ENCODE peak calls at places on chromosomes 7 and 10, in five cellular contexts. G is adrenal gland, R is uterus, Y is tibial artery, X is PC-9. E is an unnamed sample. For H3K4me1, the result is how much of the 10 kb centered on the place peaks cover.

GRCh38 chr10:103451091-103451801 is 924 bp downstream of the CALHM2 start:
- DNase-seq in R (peak), G (peak), Y (peak), X (peak), E (peak)

GRCh38 chr10:29438271-29438670 is 149.4 kb downstream of the LYZL1 start:
- DNase-seq in R (no peak), G (no peak), X (no peak), Y (no peak), E (no peak)

GRCh38 chr10:116254422-116255152 is 18.4 kb downstream of the GFRA1 start:
- DNase-seq in Y (no peak), X (no peak), G (no peak), R (no peak), E (no peak)

GRCh38 chr10:96306516-96306915 is 2.3 kb downstream of the DNTT start:
- DNase-seq in X (no peak), R (no peak), G (peak), Y (peak), E (peak)

GRCh38 chr7:130882396-130882795 is 148.4 kb upstream of the KLF14 start:
- DNase-seq in Y (no peak), G (no peak), R (no peak), X (no peak), E (no peak)

GRCh38 chr7:47504546-47505316 is 77.2 kb downstream of the TNS3 start:
- DNase-seq in G (no peak), X (no peak), Y (no peak), R (no peak), E (no peak)

GRCh38 chr10:14579405-14579804 is 195.3 kb downstream of the FAM107B start:
- DNase-seq in R (no peak), X (peak), Y (no peak), G (no peak), E (no peak)

GRCh38 chr10:28434063-28434462 is 98.9 kb upstream of the WAC start:
- DNase-seq in G (no peak), Y (no peak), R (no peak), X (no peak), E (no peak)

GRCh38 chr10:58952162-58952561 is 224.3 kb upstream of the PHYHIPL start:
- DNase-seq in G (no peak), Y (no peak), X (no peak), R (peak), E (no peak)

GRCh38 chr10:128625926-128626325 is 499.7 kb upstream of the MKI67 start:
- DNase-seq in X (no peak), G (no peak), R (no peak), Y (no peak), E (no peak)

GRCh38 chr7:28755255-28755654 is 202.9 kb downstream of the TRIL start:
- DNase-seq in X (no peak), G (no peak), Y (peak), R (no peak), E (no peak)

GRCh38 chr7:139471740-139472353 is 11.6 kb downstream of the KLRG2 start:
- DNase-seq in R (no peak), Y (no peak), X (peak), G (no peak), E (no peak)

GRCh38 chr10:63208981-63209380 is 75.9 kb downstream of the NRBF2 start:
- DNase-seq in X (no peak), G (no peak), R (no peak), Y (no peak), E (no peak)

GRCh38 chr7:49228447-49228846 is 304.1 kb downstream of the CDC14C start:
- DNase-seq in X (no peak), Y (no peak), G (no peak), R (no peak), E (no peak)

GRCh38 chr7:102089175-102090098 is 197.2 kb upstream of the SH2B2 start:
- DNase-seq in G (peak), Y (no peak), R (no peak), X (no peak), E (no peak)

GRCh38 chr7:130838738-130839137 is 104.7 kb upstream of the KLF14 start:
- DNase-seq in R (no peak), Y (no peak), X (peak), G (no peak), E (no peak)

GRCh38 chr10:132229834-132230556 is 43.2 kb downstream of the DPYSL4 start:
- DNase-seq in Y (no peak), X (no peak), R (peak), G (peak), E (peak)

GRCh38 chr7:140390466-140391190 is 7.7 kb downstream of the SLC37A3 start:
- DNase-seq in Y (no peak), R (no peak), G (no peak), X (no peak), E (no peak)

GRCh38 chr7:6248581-6248980 is 23.8 kb downstream of the CYTH3 start:
- DNase-seq in X (no peak), G (peak), R (no peak), Y (no peak), E (no peak)

GRCh38 chr7:159030490-159031134 is 114.1 kb downstream of the VIPR2 start:
- DNase-seq in X (no peak), G (peak), R (peak), Y (peak), E (peak)

GRCh38 chr10:46019541-46020343 is 10.7 kb downstream of the NCOA4 start:
- DNase-seq in X (no peak), Y (peak), R (no peak), G (peak), E (peak)

GRCh38 chr7:110065112-110065511 is 1025.8 kb upstream of the LRRN3 start:
- DNase-seq in R (no peak), X (no peak), Y (no peak), G (no peak), E (no peak)

GRCh38 chr7:130990178-130990832 is 256.3 kb upstream of the KLF14 start:
- DNase-seq in X (no peak), G (no peak), R (no peak), Y (no peak), E (peak)

GRCh38 chr7:149295481-149295850 is 33.5 kb downstream of the ZNF783 start:
- DNase-seq in Y (no peak), X (no peak), G (no peak), R (no peak), E (no peak)

GRCh38 chr10:80413152-80413996 is 5.0 kb downstream of the PRXL2A start:
- DNase-seq in X (no peak), Y (no peak), G (peak), R (no peak), E (peak)

GRCh38 chr10:127155221-127155620 is 41.2 kb downstream of the INSYN2A start:
- DNase-seq in X (no peak), G (no peak), R (no peak), Y (peak), E (no peak)

GRCh38 chr7:22488643-22489462 is 11.1 kb downstream of the STEAP1B start:
- DNase-seq in Y (peak), G (peak), R (peak), X (peak), E (no peak)

GRCh38 chr10:17022898-17023297 is 106.7 kb downstream of the CUBN start:
- DNase-seq in R (no peak), G (no peak), X (no peak), Y (no peak), E (no peak)

GRCh38 chr10:103666109-103666508 is 172.6 kb downstream of the NEURL1 start:
- DNase-seq in X (no peak), G (peak), Y (no peak), R (no peak), E (no peak)

GRCh38 chr10:104435822-104436221 is 82.2 kb downstream of the CFAP58 start:
- DNase-seq in R (no peak), G (no peak), Y (no peak), X (no peak), E (no peak)

GRCh38 chr7:24653316-24654085 is 80.2 kb downstream of the PALS2 start:
- DNase-seq in Y (no peak), G (no peak), X (no peak), R (no peak), E (no peak)

GRCh38 chr10:110226926-110227641 is 19.7 kb downstream of the MXI1 start:
- DNase-seq in X (no peak), G (peak), R (peak), Y (peak), E (peak)

GRCh38 chr10:87734987-87735827 is 75.5 kb downstream of the PAPSS2 start:
- DNase-seq in R (peak), G (no peak), Y (no peak), X (no peak), E (no peak)
- H3K4me3 ChIP-seq in R (no peak), G (no peak), Y (no peak), X (no peak), E (no peak)

DNA sequence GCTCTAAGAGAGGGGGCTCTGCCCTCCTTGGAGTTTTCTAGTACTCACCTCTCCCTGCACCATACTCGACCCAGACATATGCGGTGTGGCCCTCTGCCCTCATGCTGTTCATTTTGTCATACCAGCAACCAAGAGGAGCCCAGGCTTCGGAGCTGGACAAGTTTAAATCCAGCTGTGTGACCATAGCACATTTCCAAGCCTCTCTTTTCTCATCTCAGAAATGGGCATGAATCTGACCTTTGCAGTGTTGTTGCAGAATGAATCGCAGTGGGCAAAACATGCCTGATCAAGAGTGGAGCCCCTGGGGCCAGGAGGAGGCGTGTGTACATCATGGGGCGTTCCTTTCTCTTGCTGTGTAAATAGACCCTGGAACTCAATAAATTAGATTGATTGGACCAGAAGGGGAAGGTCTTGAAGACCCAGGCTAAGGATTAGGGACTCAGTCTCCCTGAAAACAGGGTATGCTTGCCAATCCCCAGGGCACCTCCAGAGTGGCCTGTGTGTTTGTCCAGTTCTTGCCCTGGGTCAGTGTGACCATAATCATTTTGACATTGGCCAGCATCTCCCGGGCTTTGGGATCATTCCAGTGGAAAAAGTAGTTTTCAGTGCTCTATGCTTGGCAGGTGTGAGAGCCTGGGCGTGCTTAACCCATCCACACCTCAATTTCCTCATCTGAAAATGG is 59.6 kb downstream of the ZMIZ1 start:
- DNase-seq in R (no peak), X (no peak), G (no peak), Y (no peak), E (no peak)
- H3K4me1 ChIP-seq in R (under half), X (half or more), G (under half), Y (under half), E (half or more)

GRCh38 chr10:30439931-30440330 is 5.9 kb downstream of the MAP3K8 start:
- DNase-seq in G (no peak), R (no peak), X (peak), Y (no peak), E (no peak)
- H3K4me3 ChIP-seq in G (no peak), R (no peak), X (no peak), Y (peak), E (peak)

DNA sequence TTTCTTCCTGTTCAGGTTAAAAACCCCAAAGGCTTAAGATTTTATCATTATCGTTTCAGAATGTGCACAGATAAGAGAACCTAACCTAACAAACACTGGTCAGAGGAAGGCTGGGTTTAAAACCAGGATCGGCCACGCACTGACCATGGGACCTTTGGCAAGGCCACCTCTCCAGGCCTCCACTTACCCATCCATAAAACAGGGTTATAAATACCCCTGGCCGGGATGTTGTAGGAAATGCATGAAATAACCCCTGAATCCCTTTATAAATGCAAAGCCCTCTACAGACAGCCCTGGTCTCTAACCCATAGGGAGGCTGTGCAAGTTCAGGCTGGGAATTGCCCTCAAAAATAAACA is 418 bp downstream of the DEPP1 start:
- DNase-seq in Y (peak), G (no peak), R (no peak), X (no peak), E (no peak)
- H3K4me1 ChIP-seq in Y (under half), G (half or more), R (under half), X (half or more), E (half or more)

GRCh38 chr10:71213761-71214440 is 1.5 kb downstream of the UNC5B start:
- DNase-seq in X (peak), R (peak), Y (peak), G (no peak), E (peak)
- H3K4me3 ChIP-seq in X (peak), R (peak), Y (peak), G (no peak), E (peak)

GRCh38 chr10:71743099-71743838 is 23.7 kb upstream of the C10orf105 start:
- DNase-seq in R (no peak), Y (no peak), X (no peak), G (no peak), E (no peak)
- H3K4me1 ChIP-seq in R (under half), Y (under half), X (under half), G (under half), E (half or more)